ENCODE peak calls at places on chromosomes 3 and 15, in eight cellular contexts. F is neural progenitor cell, H is heart right ventricle, S is upper lobe of left lung, G is AG04449, V is DND-41, C is transverse colon, L is astrocyte of the spinal cord. W is an unnamed sample.

GRCh38 chr3:128084675-128085021 is 32.4 kb downstream of the SEC61A1 start:
- DNase-seq in F (no peak), H (no peak), S (no peak), G (no peak), V (no peak), C (no peak), L (no peak), W (no peak)

GRCh38 chr15:101201411-101202174 is 50.3 kb downstream of the CHSY1 start:
- DNase-seq in F (peak; percentile 90), H (peak; percentile 84), S (peak; percentile 42), G (peak; percentile 93), V (peak; percentile 26), C (peak; percentile 67), L (peak; percentile 99), W (peak; percentile 97)

GRCh38 chr15:89794627-89795241 is 18.6 kb downstream of the MESP2 start:
- DNase-seq in F (no peak), H (no peak), S (no peak), G (no peak), V (no peak), C (no peak), L (peak; percentile 80), W (no peak)

GRCh38 chr15:69815793-69816192 is 281.9 kb downstream of the TLE3 start:
- DNase-seq in F (no peak), H (no peak), S (no peak), G (no peak), V (no peak), C (no peak), L (no peak), W (no peak)

GRCh38 chr3:184172681-184173373 is 1.8 kb upstream of the AP2M1 start:
- DNase-seq in F (no peak), H (no peak), S (no peak), G (peak; percentile 58), V (no peak), C (no peak), L (peak; percentile 94), W (no peak)

GRCh38 chr3:152622813-152623167 is 212.1 kb upstream of the P2RY1 start:
- DNase-seq in F (no peak), H (no peak), S (no peak), G (no peak), V (no peak), C (no peak), L (no peak), W (no peak)

GRCh38 chr15:48723964-48724363 is 78.5 kb upstream of the FBN1 start:
- DNase-seq in F (no peak), H (no peak), S (no peak), G (no peak), V (no peak), C (no peak), L (no peak), W (no peak)

GRCh38 chr3:196135693-196136639 is 54.1 kb upstream of the TFRC start:
- DNase-seq in F (no peak), H (no peak), S (no peak), G (no peak), V (no peak), C (no peak), L (no peak), W (peak; percentile 53)

GRCh38 chr15:69410290-69410874 is 3.8 kb upstream of the KIF23 start:
- DNase-seq in F (peak; percentile 64), H (no peak), S (no peak), G (no peak), V (peak; percentile 20), C (no peak), L (peak; percentile 33), W (peak; percentile 55)

GRCh38 chr3:138434276-138434874 is at the start of gene ESYT3:
- DNase-seq in F (peak; percentile 83), H (peak; percentile 69), S (peak; percentile 97), G (no peak), V (no peak), C (peak; percentile 78), L (peak; percentile 38), W (peak; percentile 84)

GRCh38 chr15:81473177-81473576 is 99.2 kb upstream of the TMC3 start:
- DNase-seq in F (no peak), H (no peak), S (no peak), G (no peak), V (no peak), C (no peak), L (no peak), W (no peak)

GRCh38 chr15:85527907-85528306 is 147.5 kb downstream of the AKAP13 start:
- DNase-seq in F (no peak), H (no peak), S (no peak), G (peak; percentile 26), V (no peak), C (no peak), L (peak; percentile 89), W (peak; percentile 31)

GRCh38 chr15:67024322-67024997 is 40.9 kb upstream of the SMAD3 start:
- DNase-seq in F (no peak), H (peak; percentile 37), S (no peak), G (peak; percentile 85), V (no peak), C (peak; percentile 77), L (peak; percentile 95), W (peak; percentile 59)

GRCh38 chr3:111864821-111865656 is 6.0 kb downstream of the PHLDB2 start:
- DNase-seq in F (no peak), H (no peak), S (no peak), G (peak; percentile 92), V (no peak), C (no peak), L (peak; percentile 93), W (peak; percentile 52)

GRCh38 chr3:112365636-112366035 is 32.7 kb downstream of the CD200 start:
- DNase-seq in F (no peak), H (no peak), S (no peak), G (no peak), V (no peak), C (no peak), L (no peak), W (peak; percentile 75)

GRCh38 chr3:168088106-168088722 is 7.5 kb downstream of the GOLIM4 start:
- DNase-seq in F (peak; percentile 15), H (no peak), S (no peak), G (no peak), V (no peak), C (peak; percentile 38), L (no peak), W (peak; percentile 77)

GRCh38 chr3:4989649-4989966 is 10.4 kb downstream of the BHLHE40 start:
- DNase-seq in F (no peak), H (no peak), S (no peak), G (no peak), V (no peak), C (no peak), L (no peak), W (no peak)

GRCh38 chr3:4990061-4990460 is 10.8 kb downstream of the BHLHE40 start:
- DNase-seq in F (no peak), H (no peak), S (no peak), G (no peak), V (no peak), C (no peak), L (no peak), W (no peak)

GRCh38 chr3:4986611-4987373 is 7.6 kb downstream of the BHLHE40 start:
- DNase-seq in F (peak; percentile 96), H (peak; percentile 97), S (peak; percentile 95), G (peak; percentile 92), V (peak; percentile 69), C (peak; percentile 97), L (peak; percentile 99), W (peak; percentile 99)

GRCh38 chr3:4987374-4988296 is 8.4 kb downstream of the BHLHE40 start:
- DNase-seq in F (no peak), H (no peak), S (no peak), G (no peak), V (no peak), C (no peak), L (no peak), W (peak; percentile 33)

GRCh38 chr3:4988815-4989648 is 9.8 kb downstream of the BHLHE40 start:
- DNase-seq in F (no peak), H (no peak), S (no peak), G (no peak), V (no peak), C (peak; percentile 53), L (no peak), W (no peak)
- H3K4me3 ChIP-seq in F (no peak overlapping the region), H (no peak overlapping the region), S (no peak overlapping the region), G (no peak overlapping the region), V (no peak overlapping the region), C (no peak overlapping the region), L (no peak overlapping the region), W (no peak overlapping the region)

GRCh38 chr15:72728821-72729220 is 42.8 kb downstream of the BBS4 start:
- DNase-seq in F (no peak), H (no peak), S (no peak), G (no peak), V (no peak), C (no peak), L (no peak), W (no peak)
- H3K4me3 ChIP-seq in F (no peak overlapping the region), H (no peak overlapping the region), S (no peak overlapping the region), G (no peak overlapping the region), V (no peak overlapping the region), C (no peak overlapping the region), L (no peak overlapping the region), W (no peak overlapping the region)

GRCh38 chr3:179035232-179035631 is 36.4 kb downstream of the ZMAT3 start:
- DNase-seq in F (no peak), H (no peak), S (no peak), G (no peak), V (no peak), C (no peak), L (no peak), W (no peak)

GRCh38 chr3:179037361-179037760 is 34.2 kb downstream of the ZMAT3 start:
- DNase-seq in F (no peak), H (peak; percentile 58), S (peak; percentile 42), G (peak; percentile 75), V (peak; percentile 90), C (peak; percentile 28), L (peak; percentile 85), W (peak; percentile 19)

GRCh38 chr3:179036226-179036625 is 35.4 kb downstream of the ZMAT3 start:
- DNase-seq in F (no peak), H (no peak), S (no peak), G (no peak), V (no peak), C (no peak), L (no peak), W (peak; percentile 89)

GRCh38 chr3:179036626-179037300 is 34.8 kb downstream of the ZMAT3 start:
- DNase-seq in F (no peak), H (no peak), S (no peak), G (no peak), V (no peak), C (no peak), L (no peak), W (peak; percentile 38)

GRCh38 chr3:179038216-179038898 is 33.3 kb downstream of the ZMAT3 start:
- DNase-seq in F (no peak), H (no peak), S (no peak), G (no peak), V (no peak), C (no peak), L (no peak), W (no peak)
- H3K4me3 ChIP-seq in F (no peak overlapping the region), H (no peak overlapping the region), S (no peak overlapping the region), G (no peak overlapping the region), V (no peak overlapping the region), C (no peak overlapping the region), L (no peak overlapping the region), W (no peak overlapping the region)

DNA sequence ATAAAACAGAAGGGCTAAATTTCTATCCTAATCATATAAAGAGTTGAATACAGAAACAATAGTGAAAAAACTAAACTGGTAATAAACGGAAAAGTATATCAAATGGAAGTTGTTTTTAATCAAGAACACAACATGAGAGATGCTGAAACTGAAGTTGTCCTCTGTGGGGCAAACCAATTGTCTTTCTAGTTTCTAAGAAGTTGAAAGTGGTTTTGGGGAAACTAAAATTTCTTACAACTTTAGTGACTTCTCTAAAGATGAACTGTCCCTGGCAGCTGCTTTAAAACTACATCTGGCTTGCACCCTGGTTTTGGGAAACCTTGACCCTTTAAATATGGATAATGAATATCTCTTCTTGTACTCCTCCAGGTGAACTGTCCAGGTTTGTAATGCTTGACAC is 155.6 kb downstream of the ADAM10 start:
- DNase-seq in F (no peak), H (no peak), S (no peak), G (no peak), V (no peak), C (no peak), L (no peak), W (no peak)
- H3K4me3 ChIP-seq in F (no peak overlapping the region), H (no peak overlapping the region), S (no peak overlapping the region), G (no peak overlapping the region), V (no peak overlapping the region), C (no peak overlapping the region), L (no peak overlapping the region), W (no peak overlapping the region)